ENCODE peak calls at places on chromosomes 16 and 17, in five cellular contexts. P, B, F, X and E are unnamed samples.

GRCh38 chr16:88869673-88869980 is 3.2 kb upstream of the PABPN1L start:
- DNase-seq in F (no peak), X (no peak), P (no peak), B (no peak), E (no peak)

GRCh38 chr17:62707425-62707739 is 79.9 kb downstream of the MRC2 start:
- DNase-seq in F (no peak), P (no peak), B (no peak), X (no peak), E (peak)

GRCh38 chr17:76955191-76955590 is 87.0 kb downstream of the MGAT5B start:
- DNase-seq in B (no peak), P (no peak), X (no peak), F (no peak), E (no peak)

GRCh38 chr16:12998376-12999085 is 97.1 kb downstream of the SHISA9 start:
- DNase-seq in B (no peak), F (no peak), P (no peak), X (no peak), E (no peak)

GRCh38 chr16:16027728-16028310 is 78.4 kb downstream of the ABCC1 start:
- DNase-seq in F (no peak), X (no peak), P (no peak), B (no peak), E (no peak)

GRCh38 chr16:89052191-89052787 is 41.4 kb upstream of the ACSF3 start:
- DNase-seq in B (no peak), P (no peak), F (no peak), X (no peak), E (peak)

GRCh38 chr17:75476274-75476673 is 19.8 kb downstream of the TMEM94 start:
- DNase-seq in X (peak), P (no peak), F (no peak), B (peak), E (no peak)

GRCh38 chr16:27481282-27481934 is 68.3 kb downstream of the GTF3C1 start:
- DNase-seq in P (no peak), B (no peak), X (no peak), F (no peak), E (peak)

GRCh38 chr16:67673712-67674580 is 7.3 kb downstream of the C16orf86 start:
- DNase-seq in X (no peak), B (no peak), P (peak), F (no peak), E (no peak)

GRCh38 chr17:8954339-8954738 is 11.2 kb downstream of the PIK3R5 start:
- DNase-seq in B (no peak), F (peak), P (peak), X (no peak), E (peak)

GRCh38 chr17:78281249-78281865 is 49.9 kb downstream of the TMEM235 start:
- DNase-seq in F (no peak), B (no peak), X (no peak), P (no peak), E (no peak)

GRCh38 chr17:42034059-42034458 is 14.2 kb downstream of the NKIRAS2 start:
- DNase-seq in X (no peak), B (no peak), P (no peak), F (no peak), E (no peak)

GRCh38 chr16:88697116-88697830 is 8.9 kb downstream of the RNF166 start:
- DNase-seq in F (no peak), X (no peak), P (no peak), B (no peak), E (no peak)

GRCh38 chr16:85210423-85211169 is 98.3 kb upstream of the CIBAR2 start:
- DNase-seq in X (peak), B (peak), P (no peak), F (no peak), E (no peak)

GRCh38 chr17:66904760-66905637 is 59.5 kb upstream of the CACNG4 start:
- DNase-seq in F (no peak), P (peak), B (peak), X (no peak), E (peak)

GRCh38 chr16:73290258-73290657 is 242.3 kb upstream of the ZFHX3 start:
- DNase-seq in P (no peak), F (no peak), X (no peak), B (no peak), E (no peak)

GRCh38 chr17:35560703-35561102 is at the start of gene SLFN14:
- DNase-seq in F (no peak), P (no peak), X (no peak), B (no peak), E (no peak)

GRCh38 chr17:82942166-82943130 is 102.6 kb upstream of the ZNF750 start:
- DNase-seq in B (no peak), F (no peak), P (peak), X (no peak), E (peak)

GRCh38 chr16:89923640-89924297 is 627 bp downstream of the TUBB3 start:
- DNase-seq in B (no peak), F (no peak), X (no peak), P (no peak), E (peak)

GRCh38 chr17:40980117-40980516 is 4.0 kb downstream of the KRT40 start:
- DNase-seq in F (no peak), X (no peak), B (no peak), P (no peak), E (no peak)

GRCh38 chr17:55728833-55729232 is 6.2 kb upstream of the TMEM100 start:
- DNase-seq in P (no peak), B (no peak), F (no peak), X (no peak), E (no peak)

GRCh38 chr17:81453712-81454111 is 58.5 kb downstream of the BAHCC1 start:
- DNase-seq in F (no peak), B (no peak), X (no peak), P (no peak), E (no peak)

GRCh38 chr17:67488161-67488560 is 111.1 kb downstream of the PITPNC1 start:
- DNase-seq in X (no peak), F (no peak), P (peak), B (no peak), E (no peak)

GRCh38 chr16:11624645-11625607 is 38.2 kb upstream of the LITAF start:
- DNase-seq in B (no peak), P (no peak), F (no peak), X (peak), E (no peak)

GRCh38 chr17:40612510-40613244 is 34.9 kb downstream of the SMARCE1 start:
- DNase-seq in B (no peak), X (no peak), P (no peak), F (peak), E (no peak)

GRCh38 chr17:28908640-28909098 is 5.8 kb upstream of the DHRS13 start:
- DNase-seq in X (peak), P (peak), B (peak), F (no peak), E (no peak)

GRCh38 chr16:28822520-28823290 is at the start of gene ATXN2L:
- DNase-seq in B (peak), X (peak), F (peak), P (peak), E (peak)

GRCh38 chr17:32319548-32319905 is 22.4 kb downstream of the C17orf75 start:
- DNase-seq in P (peak), X (peak), F (peak), B (peak), E (peak)

GRCh38 chr16:11407047-11407982 is 62.1 kb downstream of the RMI2 start:
- DNase-seq in F (peak), P (no peak), X (peak), B (peak), E (no peak)

GRCh38 chr17:36611345-36612072 is 10.1 kb downstream of the MRM1 start:
- DNase-seq in X (peak), F (no peak), P (no peak), B (peak), E (no peak)